ENCODE peak calls at places on chromosomes 7 and 10, in eight cellular contexts. One of them, this sample, is unnamed.

GRCh38 chr10:42960491-42961155 is 116.2 kb upstream of the RET start:
- DNase-seq in HepG2: no peak
- DNase-seq in A549: peak
- DNase-seq in cardiac muscle cell: no peak
- DNase-seq in GM13977: no peak
- DNase-seq in AG04450: no peak
- DNase-seq in brain microvascular endothelial cell: peak
- DNase-seq in NB4: peak
- DNase-seq in this sample: no peak

GRCh38 chr10:31133628-31134302 is 102.1 kb upstream of the ZNF438 start:
- DNase-seq in AG04450: no peak
- DNase-seq in HepG2: no peak
- DNase-seq in brain microvascular endothelial cell: no peak
- DNase-seq in cardiac muscle cell: peak
- DNase-seq in A549: no peak
- DNase-seq in NB4: peak
- DNase-seq in GM13977: peak
- DNase-seq in this sample: peak

GRCh38 chr10:131742371-131743000 is 158.3 kb upstream of the PPP2R2D start:
- DNase-seq in A549: no peak
- DNase-seq in GM13977: no peak
- DNase-seq in NB4: no peak
- DNase-seq in brain microvascular endothelial cell: no peak
- DNase-seq in cardiac muscle cell: no peak
- DNase-seq in HepG2: no peak
- DNase-seq in AG04450: no peak
- DNase-seq in this sample: no peak

GRCh38 chr10:8272794-8273425 is 218.4 kb downstream of the GATA3 start:
- DNase-seq in NB4: no peak
- DNase-seq in brain microvascular endothelial cell: no peak
- DNase-seq in A549: no peak
- DNase-seq in HepG2: no peak
- DNase-seq in GM13977: no peak
- DNase-seq in cardiac muscle cell: no peak
- DNase-seq in AG04450: no peak
- DNase-seq in this sample: no peak

GRCh38 chr10:69439350-69439739 is 11.9 kb upstream of the TSPAN15 start:
- DNase-seq in HepG2: no peak
- DNase-seq in brain microvascular endothelial cell: no peak
- DNase-seq in A549: peak
- DNase-seq in NB4: peak
- DNase-seq in cardiac muscle cell: no peak
- DNase-seq in AG04450: no peak
- DNase-seq in GM13977: no peak
- DNase-seq in this sample: no peak

GRCh38 chr7:17626215-17626614 is 314.1 kb downstream of the SNX13 start:
- DNase-seq in A549: no peak
- DNase-seq in NB4: no peak
- DNase-seq in brain microvascular endothelial cell: no peak
- DNase-seq in AG04450: no peak
- DNase-seq in HepG2: no peak
- DNase-seq in cardiac muscle cell: no peak
- DNase-seq in GM13977: no peak
- DNase-seq in this sample: no peak

GRCh38 chr10:95646160-95646559 is 10.4 kb downstream of the ALDH18A1 start:
- DNase-seq in A549: no peak
- DNase-seq in brain microvascular endothelial cell: no peak
- DNase-seq in cardiac muscle cell: no peak
- DNase-seq in GM13977: no peak
- DNase-seq in HepG2: peak
- DNase-seq in AG04450: no peak
- DNase-seq in NB4: no peak
- DNase-seq in this sample: no peak

GRCh38 chr7:61111-61510 is 131.3 kb upstream of the FAM20C start:
- DNase-seq in AG04450: no peak
- DNase-seq in GM13977: no peak
- DNase-seq in HepG2: no peak
- DNase-seq in cardiac muscle cell: no peak
- DNase-seq in NB4: peak
- DNase-seq in A549: no peak
- DNase-seq in brain microvascular endothelial cell: no peak
- DNase-seq in this sample: no peak

GRCh38 chr10:133247681-133248333 is 10.2 kb downstream of the VENTX start:
- DNase-seq in A549: no peak
- DNase-seq in GM13977: no peak
- DNase-seq in brain microvascular endothelial cell: no peak
- DNase-seq in HepG2: no peak
- DNase-seq in cardiac muscle cell: no peak
- DNase-seq in NB4: no peak
- DNase-seq in AG04450: no peak
- DNase-seq in this sample: no peak

GRCh38 chr10:3065622-3066021 is 1.7 kb upstream of the PFKP start:
- DNase-seq in brain microvascular endothelial cell: no peak
- DNase-seq in HepG2: no peak
- DNase-seq in GM13977: no peak
- DNase-seq in A549: no peak
- DNase-seq in AG04450: no peak
- DNase-seq in cardiac muscle cell: peak
- DNase-seq in NB4: no peak
- DNase-seq in this sample: no peak

GRCh38 chr10:110358869-110359629 is 54.3 kb upstream of the SMNDC1 start:
- DNase-seq in GM13977: no peak
- DNase-seq in HepG2: no peak
- DNase-seq in A549: peak
- DNase-seq in brain microvascular endothelial cell: no peak
- DNase-seq in NB4: peak
- DNase-seq in cardiac muscle cell: peak
- DNase-seq in AG04450: no peak
- DNase-seq in this sample: no peak

GRCh38 chr7:104328970-104329825 is 795 bp downstream of the LHFPL3 start:
- DNase-seq in brain microvascular endothelial cell: no peak
- DNase-seq in GM13977: no peak
- DNase-seq in HepG2: no peak
- DNase-seq in A549: no peak
- DNase-seq in cardiac muscle cell: no peak
- DNase-seq in AG04450: no peak
- DNase-seq in NB4: no peak
- DNase-seq in this sample: peak

GRCh38 chr7:1986366-1987083 is 246.2 kb downstream of the MAD1L1 start:
- DNase-seq in cardiac muscle cell: no peak
- DNase-seq in brain microvascular endothelial cell: no peak
- DNase-seq in GM13977: no peak
- DNase-seq in NB4: no peak
- DNase-seq in AG04450: no peak
- DNase-seq in HepG2: no peak
- DNase-seq in A549: no peak
- DNase-seq in this sample: no peak

GRCh38 chr10:28840202-28840601 is 162.9 kb downstream of the BAMBI start:
- DNase-seq in NB4: no peak
- DNase-seq in A549: no peak
- DNase-seq in brain microvascular endothelial cell: no peak
- DNase-seq in GM13977: no peak
- DNase-seq in cardiac muscle cell: no peak
- DNase-seq in HepG2: no peak
- DNase-seq in AG04450: no peak
- DNase-seq in this sample: no peak
- TF ChIP-seq CTCF in NB4: no peak
- TF ChIP-seq CTCF in A549: no peak
- TF ChIP-seq CTCF in brain microvascular endothelial cell: no peak
- TF ChIP-seq CTCF in GM13977: no peak
- TF ChIP-seq CTCF in cardiac muscle cell: no peak
- TF ChIP-seq CTCF in HepG2: no peak
- TF ChIP-seq CTCF in AG04450: no peak
- TF ChIP-seq CTCF in this sample: no peak

GRCh38 chr10:12711344-12711708 is 290.2 kb downstream of the CCDC3 start:
- DNase-seq in GM13977: no peak
- DNase-seq in brain microvascular endothelial cell: no peak
- DNase-seq in HepG2: no peak
- DNase-seq in AG04450: no peak
- DNase-seq in A549: no peak
- DNase-seq in cardiac muscle cell: no peak
- DNase-seq in NB4: no peak
- DNase-seq in this sample: no peak
- TF ChIP-seq CTCF in GM13977: no peak
- TF ChIP-seq CTCF in brain microvascular endothelial cell: no peak
- TF ChIP-seq CTCF in HepG2: no peak
- TF ChIP-seq CTCF in AG04450: no peak
- TF ChIP-seq CTCF in A549: no peak
- TF ChIP-seq CTCF in cardiac muscle cell: no peak
- TF ChIP-seq CTCF in NB4: no peak
- TF ChIP-seq CTCF in this sample: no peak

GRCh38 chr10:78383378-78383777 is 349.7 kb downstream of the RPS24 start:
- DNase-seq in HepG2: no peak
- DNase-seq in NB4: no peak
- DNase-seq in brain microvascular endothelial cell: no peak
- DNase-seq in GM13977: no peak
- DNase-seq in A549: no peak
- DNase-seq in cardiac muscle cell: no peak
- DNase-seq in AG04450: no peak
- DNase-seq in this sample: no peak

GRCh38 chr10:78382047-78382446 is 348.4 kb downstream of the RPS24 start:
- DNase-seq in brain microvascular endothelial cell: no peak
- DNase-seq in GM13977: no peak
- DNase-seq in AG04450: no peak
- DNase-seq in NB4: no peak
- DNase-seq in cardiac muscle cell: no peak
- DNase-seq in A549: no peak
- DNase-seq in HepG2: no peak
- DNase-seq in this sample: no peak

GRCh38 chr10:78382776-78383175 is 349.1 kb downstream of the RPS24 start:
- DNase-seq in GM13977: no peak
- DNase-seq in A549: no peak
- DNase-seq in AG04450: no peak
- DNase-seq in cardiac muscle cell: no peak
- DNase-seq in brain microvascular endothelial cell: no peak
- DNase-seq in HepG2: no peak
- DNase-seq in NB4: no peak
- DNase-seq in this sample: no peak

GRCh38 chr10:78378192-78378591 is 344.5 kb downstream of the RPS24 start:
- DNase-seq in brain microvascular endothelial cell: no peak
- DNase-seq in AG04450: no peak
- DNase-seq in cardiac muscle cell: no peak
- DNase-seq in GM13977: no peak
- DNase-seq in A549: no peak
- DNase-seq in NB4: no peak
- DNase-seq in HepG2: no peak
- DNase-seq in this sample: no peak

DNA sequence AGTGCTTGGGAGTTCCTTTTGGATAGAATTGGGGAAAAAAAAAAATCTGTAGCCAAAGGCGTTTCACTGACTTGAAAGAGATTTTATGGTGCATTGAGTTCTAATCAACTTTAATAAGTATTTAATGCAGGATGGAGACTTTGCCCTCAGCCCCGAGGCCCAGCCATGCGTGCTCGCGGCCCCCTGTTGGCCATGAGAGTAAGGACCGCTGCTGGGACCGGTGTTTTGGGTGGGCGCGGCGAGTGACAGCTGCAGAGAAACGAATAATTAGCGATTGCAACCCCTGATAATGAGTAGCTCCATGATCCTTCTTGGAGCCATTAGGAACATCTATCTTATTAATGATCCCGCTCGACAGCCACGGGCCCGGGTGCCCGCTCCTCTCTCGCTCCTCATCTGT is 347.4 kb downstream of the RPS24 start:
- DNase-seq in HepG2: no peak
- DNase-seq in cardiac muscle cell: no peak
- DNase-seq in brain microvascular endothelial cell: no peak
- DNase-seq in AG04450: no peak
- DNase-seq in NB4: peak
- DNase-seq in A549: no peak
- DNase-seq in GM13977: no peak
- DNase-seq in this sample: no peak
- TF ChIP-seq CTCF in HepG2: peak
- TF ChIP-seq CTCF in cardiac muscle cell: peak
- TF ChIP-seq CTCF in brain microvascular endothelial cell: peak
- TF ChIP-seq CTCF in AG04450: peak
- TF ChIP-seq CTCF in NB4: peak
- TF ChIP-seq CTCF in A549: no peak
- TF ChIP-seq CTCF in GM13977: no peak
- TF ChIP-seq CTCF in this sample: peak

DNA sequence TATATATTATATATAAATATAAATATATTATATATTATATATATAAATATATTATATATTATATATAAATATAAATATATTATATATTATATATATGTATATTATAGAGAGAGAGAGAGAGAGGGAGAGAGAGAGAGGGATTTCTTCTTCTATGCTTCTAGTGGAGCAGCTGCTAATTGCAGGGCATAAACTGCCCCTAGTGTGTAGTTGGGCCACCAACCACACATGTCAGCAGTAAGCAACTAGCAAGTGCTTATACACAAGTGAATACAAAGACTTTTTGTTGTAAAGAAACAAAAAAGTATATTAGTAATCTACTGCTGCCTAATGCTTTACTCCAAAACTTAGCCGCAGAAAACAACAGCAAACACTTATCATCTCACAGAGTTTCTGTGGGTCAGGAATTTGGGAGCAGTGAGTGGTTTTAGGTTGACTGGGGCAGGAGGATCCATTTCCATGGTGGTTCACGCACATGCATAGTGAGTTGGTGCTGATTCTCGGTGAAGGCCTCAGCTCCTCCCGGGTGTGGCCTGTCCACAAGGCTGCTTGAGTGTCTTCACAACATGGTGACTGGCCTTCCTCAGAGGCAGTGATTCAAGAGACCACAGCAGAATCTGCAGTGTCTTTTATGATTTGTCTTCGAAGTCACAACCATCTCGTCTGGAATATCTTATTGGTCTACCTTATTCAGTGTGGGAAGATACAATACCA is 25.5 kb upstream of the BAG3 start:
- DNase-seq in NB4: peak
- DNase-seq in cardiac muscle cell: no peak
- DNase-seq in A549: no peak
- DNase-seq in brain microvascular endothelial cell: no peak
- DNase-seq in GM13977: no peak
- DNase-seq in AG04450: no peak
- DNase-seq in HepG2: no peak
- DNase-seq in this sample: no peak
- TF ChIP-seq CTCF in NB4: no peak
- TF ChIP-seq CTCF in cardiac muscle cell: no peak
- TF ChIP-seq CTCF in A549: no peak
- TF ChIP-seq CTCF in brain microvascular endothelial cell: peak
- TF ChIP-seq CTCF in GM13977: no peak
- TF ChIP-seq CTCF in AG04450: no peak
- TF ChIP-seq CTCF in HepG2: no peak
- TF ChIP-seq CTCF in this sample: no peak

DNA sequence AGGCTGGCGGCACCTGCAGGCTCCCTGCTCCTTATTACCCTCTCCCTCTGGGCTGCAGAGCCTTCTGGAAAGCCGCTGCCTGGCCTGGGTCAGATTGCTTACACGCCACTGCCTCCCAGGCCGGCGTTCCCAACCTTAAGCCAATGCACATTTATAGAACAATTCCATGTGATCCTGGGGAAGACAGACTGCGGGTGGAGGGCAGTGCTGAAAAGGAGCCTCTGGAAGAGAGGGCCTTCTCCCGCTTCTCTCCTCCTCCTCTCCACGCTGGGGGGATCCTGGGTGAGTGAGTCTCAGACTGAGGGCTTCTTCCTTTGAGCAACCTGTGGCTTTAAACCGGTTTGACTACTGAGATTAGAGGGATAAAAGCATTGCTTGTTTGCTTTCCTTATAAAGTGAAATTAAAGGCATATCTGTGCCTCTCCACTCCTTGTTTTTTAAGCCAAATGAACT is 5.5 kb downstream of the TACC2 start:
- DNase-seq in brain microvascular endothelial cell: no peak
- DNase-seq in GM13977: no peak
- DNase-seq in cardiac muscle cell: peak
- DNase-seq in NB4: no peak
- DNase-seq in AG04450: no peak
- DNase-seq in A549: no peak
- DNase-seq in HepG2: no peak
- DNase-seq in this sample: no peak
- TF ChIP-seq CTCF in brain microvascular endothelial cell: no peak
- TF ChIP-seq CTCF in GM13977: no peak
- TF ChIP-seq CTCF in cardiac muscle cell: no peak
- TF ChIP-seq CTCF in NB4: no peak
- TF ChIP-seq CTCF in AG04450: no peak
- TF ChIP-seq CTCF in A549: no peak
- TF ChIP-seq CTCF in HepG2: peak
- TF ChIP-seq CTCF in this sample: no peak